ENCODE peak calls at places on chromosomes 12 and 14, in five cellular contexts. P, W, G, E and Z are unnamed samples.

GRCh38 chr12:54641089-54641488 is 6.4 kb upstream of the LACRT start:
- DNase-seq in P (no peak), W (no peak), G (no peak), E (no peak), Z (no peak)

GRCh38 chr12:42135264-42135814 is 9.3 kb downstream of the GXYLT1 start:
- DNase-seq in W (peak), G (peak), P (peak), E (no peak), Z (no peak)

GRCh38 chr12:129971721-129972120 is 67.9 kb upstream of the TMEM132D start:
- DNase-seq in G (no peak), P (no peak), W (no peak), E (no peak), Z (no peak)

GRCh38 chr14:101198398-101199027 is 295.0 kb upstream of the RTL1 start:
- DNase-seq in G (no peak), P (no peak), W (no peak), E (no peak), Z (no peak)

GRCh38 chr14:90179357-90179756 is 77.0 kb upstream of the PSMC1 start:
- DNase-seq in W (no peak), G (no peak), E (no peak), P (no peak), Z (no peak)

GRCh38 chr12:88921890-88922532 is 341.7 kb upstream of the KITLG start:
- DNase-seq in W (no peak), G (no peak), P (no peak), E (no peak), Z (no peak)

GRCh38 chr14:83533734-83534133 is 1996.2 kb upstream of the FLRT2 start:
- DNase-seq in G (no peak), E (no peak), P (no peak), W (no peak), Z (no peak)

GRCh38 chr14:74835607-74836250 is 40.2 kb downstream of the PROX2 start:
- DNase-seq in W (no peak), P (no peak), E (no peak), G (no peak), Z (peak)

GRCh38 chr14:104103061-104104005 is 17.8 kb downstream of the ASPG start:
- DNase-seq in G (no peak), W (no peak), P (no peak), E (no peak), Z (no peak)

GRCh38 chr12:6950401-6950801 is 755 bp upstream of the PTPN6 start:
- DNase-seq in G (no peak), W (no peak), P (no peak), E (no peak), Z (peak)

GRCh38 chr14:96698846-96699543 is 98.2 kb upstream of the VRK1 start:
- DNase-seq in W (no peak), P (no peak), E (peak), G (no peak), Z (peak)

GRCh38 chr12:112822056-112822455 is 30.5 kb downstream of the RPH3A start:
- DNase-seq in W (no peak), P (no peak), G (no peak), E (no peak), Z (no peak)

GRCh38 chr12:104106965-104107364 is 31.0 kb downstream of the NFYB start:
- DNase-seq in W (no peak), P (no peak), E (no peak), G (no peak), Z (no peak)

GRCh38 chr14:24013654-24014514 is 25.2 kb downstream of the DHRS4L2 start:
- DNase-seq in E (no peak), P (peak), W (peak), G (peak), Z (peak)

GRCh38 chr12:57603758-57604453 is 718 bp upstream of the DTX3 start:
- DNase-seq in P (peak), W (peak), E (no peak), G (peak), Z (no peak)

GRCh38 chr14:21133896-21134295 is 22.0 kb downstream of the OR5AU1 start:
- DNase-seq in G (no peak), E (no peak), P (no peak), W (no peak), Z (no peak)

GRCh38 chr14:93969082-93969828 is 7.1 kb downstream of the ASB2 start:
- DNase-seq in E (peak), G (no peak), W (no peak), P (no peak), Z (peak)

GRCh38 chr12:89574736-89575208 is 48.9 kb upstream of the POC1B start:
- DNase-seq in W (peak), P (peak), E (no peak), G (no peak), Z (no peak)

GRCh38 chr14:104228716-104229620 is 90.6 kb downstream of the KIF26A start:
- DNase-seq in E (no peak), G (no peak), P (no peak), W (no peak), Z (no peak)

GRCh38 chr14:61140872-61141271 is 140.3 kb downstream of the TMEM30B start:
- DNase-seq in G (peak), W (peak), E (no peak), P (peak), Z (no peak)

GRCh38 chr14:39875028-39875427 is 442.8 kb upstream of the FBXO33 start:
- DNase-seq in E (no peak), W (no peak), P (no peak), G (no peak), Z (peak)

GRCh38 chr12:116194935-116195431 is 82.5 kb downstream of the MED13L start:
- DNase-seq in G (no peak), W (no peak), P (no peak), E (peak), Z (peak)

GRCh38 chr12:16891673-16892072 is 285.7 kb upstream of the LMO3 start:
- DNase-seq in P (no peak), W (no peak), E (no peak), G (no peak), Z (no peak)

GRCh38 chr12:34390846-34391700 is 368.8 kb downstream of the ALG10 start:
- DNase-seq in W (no peak), P (no peak), E (no peak), G (no peak), Z (no peak)

GRCh38 chr12:6975297-6976032 is 4.8 kb downstream of the EMG1 start:
- DNase-seq in W (no peak), E (no peak), G (no peak), P (no peak), Z (peak)

GRCh38 chr14:83133986-83134664 is 1600.5 kb upstream of the SEL1L start:
- DNase-seq in E (no peak), P (no peak), W (no peak), G (no peak), Z (no peak)

GRCh38 chr14:102907303-102907844 is 15.1 kb upstream of the AMN start:
- DNase-seq in W (no peak), P (no peak), E (no peak), G (no peak), Z (no peak)

GRCh38 chr14:54377501-54377900 is 19.3 kb upstream of the CDKN3 start:
- DNase-seq in P (no peak), W (no peak), E (no peak), G (no peak), Z (no peak)

GRCh38 chr12:53866727-53867126 is 71.9 kb upstream of the HOXC13 start:
- DNase-seq in P (no peak), W (no peak), G (no peak), E (no peak), Z (no peak)

GRCh38 chr12:121773011-121773777 is 20.3 kb downstream of the RHOF start:
- DNase-seq in P (peak), G (peak), E (peak), W (peak), Z (peak)

GRCh38 chr14:102020058-102020971 is 55.9 kb downstream of the DYNC1H1 start:
- DNase-seq in W (peak), E (no peak), G (peak), P (peak), Z (no peak)

GRCh38 chr14:90489916-90490726 is 93.3 kb downstream of the CALM1 start:
- DNase-seq in P (peak), E (no peak), W (no peak), G (no peak), Z (no peak)

GRCh38 chr12:49925433-49926194 is 21.9 kb upstream of the FAIM2 start:
- DNase-seq in W (no peak), P (no peak), E (no peak), G (no peak), Z (no peak)

GRCh38 chr12:115213538-115213961 is 529.6 kb upstream of the TBX3 start:
- DNase-seq in W (no peak), P (no peak), G (no peak), E (no peak), Z (no peak)

GRCh38 chr12:117472983-117473382 is 111.6 kb upstream of the NOS1 start:
- DNase-seq in G (peak), P (no peak), W (no peak), E (no peak), Z (no peak)
- TF ChIP-seq CTCF in G (peak), P (peak), W (no peak), E (peak), Z (peak)

DNA sequence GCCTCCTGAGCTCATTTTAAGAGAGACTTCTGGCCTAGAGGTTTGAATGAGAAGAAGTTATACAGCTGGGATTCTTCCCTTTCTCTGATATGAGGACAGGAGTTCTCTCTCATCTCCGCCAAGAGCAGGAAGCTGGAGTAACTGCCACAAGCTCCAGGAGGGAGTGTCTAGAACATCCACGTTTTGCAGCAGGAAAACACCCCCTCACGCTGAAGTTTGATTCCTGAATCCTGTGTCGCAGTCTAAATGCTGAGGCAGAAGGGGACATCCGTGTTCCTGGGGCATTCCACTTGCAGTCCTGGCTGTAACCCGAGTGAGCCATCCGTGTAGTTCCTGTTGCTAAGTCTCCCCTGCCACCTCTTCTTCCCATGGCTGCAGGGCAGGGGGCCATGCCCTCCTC is 38.3 kb downstream of the NTF3 start:
- DNase-seq in P (no peak), E (no peak), G (no peak), W (no peak), Z (no peak)
- H3K4me3 ChIP-seq in P (no peak), E (no peak), G (no peak), W (no peak), Z (no peak)

GRCh38 chr12:120738252-120739030 is 12.8 kb downstream of the ACADS start:
- DNase-seq in G (no peak), W (no peak), P (no peak), E (no peak), Z (no peak)

GRCh38 chr12:120739821-120740613 is 14.4 kb downstream of the ACADS start:
- DNase-seq in P (no peak), E (no peak), W (no peak), G (no peak), Z (no peak)

GRCh38 chr12:120739031-120739762 is 13.6 kb downstream of the ACADS start:
- DNase-seq in E (no peak), W (no peak), G (no peak), P (no peak), Z (no peak)

GRCh38 chr12:120736404-120737331 is 11.0 kb downstream of the ACADS start:
- DNase-seq in P (no peak), E (no peak), G (no peak), W (no peak), Z (no peak)

GRCh38 chr12:120737557-120738251 is 12.1 kb downstream of the ACADS start:
- DNase-seq in E (no peak), G (no peak), W (no peak), P (peak), Z (peak)
- TF ChIP-seq CTCF in E (peak), G (peak), W (peak), P (peak), Z (peak)

DNA sequence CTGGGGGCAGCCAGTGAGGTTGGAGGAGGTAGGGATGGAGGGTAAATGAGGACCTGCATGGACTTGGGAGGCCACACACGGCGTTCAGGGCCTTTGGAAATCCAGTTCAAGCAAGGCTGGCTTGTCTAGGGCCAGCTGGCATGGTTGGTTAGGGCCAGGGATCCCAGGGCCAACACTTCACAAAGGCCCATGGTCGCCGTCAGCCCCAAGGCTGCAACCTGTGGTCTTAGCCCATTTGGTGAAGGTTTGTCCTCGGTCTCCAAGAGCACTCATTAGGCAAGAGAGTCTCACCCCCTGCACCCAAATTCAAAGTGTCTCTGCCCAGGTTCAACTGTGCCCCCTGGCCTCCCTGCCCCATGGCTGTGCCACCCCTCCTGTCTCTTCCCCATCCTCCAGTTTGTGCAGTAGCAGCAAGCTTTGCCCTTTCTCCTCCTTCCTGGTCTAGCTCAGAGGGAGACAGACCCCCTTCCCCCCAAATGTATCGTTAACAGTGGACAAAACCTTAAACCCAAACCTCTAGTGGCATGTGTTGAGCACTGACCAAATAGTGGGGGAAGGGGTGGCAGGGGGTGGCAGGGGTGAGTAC is 94.1 kb downstream of the NINJ2 start:
- DNase-seq in E (no peak), P (no peak), W (no peak), G (no peak), Z (no peak)
- H3K4me3 ChIP-seq in E (no peak), P (no peak), W (no peak), G (peak), Z (no peak)

DNA sequence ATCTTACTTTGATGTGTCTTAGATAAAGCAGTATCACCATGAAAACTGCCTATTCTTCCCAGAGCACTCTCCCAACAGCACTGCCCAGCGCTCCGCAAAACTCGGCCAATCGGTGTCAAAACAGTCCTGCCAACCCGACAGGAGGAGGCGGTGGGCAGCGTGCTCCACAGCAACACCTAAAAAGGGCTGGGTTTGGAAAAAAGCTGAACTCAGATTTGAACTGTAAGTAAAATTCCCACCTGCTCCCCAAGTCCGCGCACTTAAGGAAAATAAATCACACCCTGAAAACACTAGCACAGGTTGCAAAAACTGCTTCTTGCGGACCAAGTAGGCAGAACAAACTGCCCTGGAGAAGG is 720 bp downstream of the IPO8 start:
- DNase-seq in G (peak), W (peak), P (peak), E (no peak), Z (peak)
- TF ChIP-seq CTCF in G (no peak), W (peak), P (no peak), E (no peak), Z (no peak)

DNA sequence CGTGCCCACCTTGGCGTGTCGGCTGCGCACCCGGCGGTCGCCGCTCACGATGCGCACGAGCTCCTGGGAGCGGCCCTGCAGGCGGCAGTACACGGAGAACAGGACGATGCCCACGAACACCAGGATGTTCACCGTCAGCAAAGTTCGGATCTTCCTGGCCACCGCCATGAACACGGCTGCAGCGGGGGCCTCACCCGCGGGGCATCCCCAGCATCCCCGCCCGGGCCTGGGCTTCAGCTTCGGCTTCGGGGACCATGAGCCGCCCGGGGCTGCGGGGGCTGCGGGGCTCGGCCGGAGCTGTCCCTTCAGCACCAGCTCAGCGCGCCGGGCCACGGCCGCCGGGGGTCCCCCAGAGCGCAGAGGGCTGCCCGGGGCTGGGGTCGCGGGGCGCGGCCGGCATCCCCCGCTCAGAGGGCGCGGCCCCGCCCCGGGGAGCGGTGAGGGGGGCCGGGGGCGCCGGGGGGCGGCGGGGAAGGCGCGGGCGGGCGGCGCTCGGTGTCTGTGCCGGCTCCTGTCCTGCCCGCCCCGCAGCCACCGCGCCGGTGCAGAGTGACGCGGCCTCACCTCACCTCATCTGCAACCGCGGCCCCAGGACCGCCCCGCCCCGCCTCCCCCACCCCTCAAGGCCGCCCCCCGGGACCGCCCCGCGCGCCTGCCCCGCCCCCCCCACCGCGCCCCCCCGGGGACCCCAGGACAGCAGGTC is at the start of gene GALNT9:
- DNase-seq in G (no peak), P (no peak), E (no peak), W (no peak), Z (no peak)
- H3K4me3 ChIP-seq in G (no peak), P (no peak), E (no peak), W (no peak), Z (no peak)

DNA sequence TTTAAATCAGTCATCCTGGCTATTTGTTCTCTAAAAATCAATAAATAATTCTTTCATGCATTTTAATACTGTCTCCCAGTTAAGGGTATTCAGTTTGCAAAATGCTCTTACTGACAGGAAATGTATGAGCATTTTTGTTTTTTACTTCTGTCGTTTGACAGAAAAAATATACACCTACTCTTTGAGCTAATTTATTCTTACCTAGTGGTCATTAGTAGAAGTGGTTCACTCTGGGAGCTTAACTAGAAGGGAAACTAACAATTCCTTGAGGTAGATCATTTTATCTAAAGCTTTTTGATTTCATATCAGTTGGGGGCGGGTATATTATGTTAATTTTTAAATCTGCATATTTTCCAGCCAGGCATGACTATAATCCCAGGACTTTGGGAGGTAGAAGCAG is 33.8 kb upstream of the PAPLN start:
- DNase-seq in G (no peak), E (no peak), P (no peak), W (no peak), Z (no peak)
- TF ChIP-seq CTCF in G (no peak), E (no peak), P (no peak), W (no peak), Z (no peak)

GRCh38 chr12:132065203-132065602 is 78.9 kb downstream of the DDX51 start:
- DNase-seq in G (no peak), E (no peak), W (no peak), P (no peak), Z (no peak)

GRCh38 chr12:132066345-132066685 is 77.8 kb downstream of the DDX51 start:
- DNase-seq in G (no peak), P (no peak), W (no peak), E (no peak), Z (peak)

GRCh38 chr12:132066749-132067148 is 77.4 kb downstream of the DDX51 start:
- DNase-seq in W (no peak), E (no peak), P (no peak), G (no peak), Z (no peak)

GRCh38 chr12:132064641-132065040 is 79.5 kb downstream of the DDX51 start:
- DNase-seq in P (no peak), E (no peak), G (no peak), W (no peak), Z (no peak)

DNA sequence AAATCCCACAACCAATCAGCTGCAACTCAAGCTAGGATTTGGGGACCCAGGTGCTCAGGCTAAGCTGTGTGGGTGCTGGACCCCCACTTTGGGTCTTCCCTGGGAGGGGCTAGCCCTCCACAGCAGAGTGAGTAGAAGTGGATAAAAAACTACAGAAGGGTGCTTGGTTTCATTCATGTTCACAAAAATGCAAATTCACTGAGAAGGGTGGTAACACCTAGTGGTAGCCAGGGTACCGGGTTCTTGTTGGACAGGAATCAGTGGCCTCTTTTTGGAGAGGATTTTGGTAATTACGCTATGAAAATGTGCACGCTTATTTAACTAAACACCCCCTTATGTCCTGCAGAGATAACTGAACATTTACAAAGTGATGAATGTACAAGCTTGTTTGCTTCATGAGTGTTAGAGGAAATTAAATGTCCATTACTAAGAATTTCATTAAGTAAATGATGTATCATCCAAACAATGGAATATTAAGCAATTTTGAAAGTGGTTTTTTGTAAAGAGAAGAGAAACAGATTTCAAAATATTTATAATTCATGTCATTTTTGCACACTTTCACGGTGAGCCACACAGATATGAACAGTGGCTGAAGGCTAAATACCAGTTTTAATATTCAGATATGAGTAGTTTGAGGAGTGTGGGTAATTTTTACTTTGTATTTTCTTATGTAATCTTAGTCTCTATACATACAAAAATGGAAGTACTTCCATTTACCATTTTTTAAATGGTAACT is 78.3 kb downstream of the DDX51 start:
- DNase-seq in E (no peak), G (no peak), W (no peak), P (no peak), Z (no peak)
- H3K4me3 ChIP-seq in E (no peak), G (no peak), W (no peak), P (no peak), Z (no peak)

GRCh38 chr14:77026930-77027537 is 1.5 kb downstream of the IRF2BPL start:
- DNase-seq in W (peak), P (peak), E (peak), G (peak), Z (peak)
- TF ChIP-seq CTCF in W (no peak), P (no peak), E (no peak), G (no peak), Z (no peak)